ENCODE peak calls at places on chromosome 5, in six cellular contexts. U, V, I, G, Y and C are unnamed samples. For H3K4me1, the result is how much of the 10 kb centered on the place peaks cover.

GRCh38 chr5:78621269-78621871 is 27.2 kb downstream of the LHFPL2 start:
- DNase-seq in U (no peak), V (no peak), I (no peak), G (no peak), Y (no peak), C (no peak)

GRCh38 chr5:74767579-74767913 is 497 bp downstream of the NSA2 start:
- DNase-seq in U (no peak), V (peak), I (peak), G (no peak), Y (no peak), C (no peak)

GRCh38 chr5:34758514-34758913 is 80.5 kb upstream of the TTC23L start:
- DNase-seq in U (no peak), V (no peak), I (no peak), G (no peak), Y (no peak), C (no peak)

GRCh38 chr5:57988808-57989207 is 471.1 kb downstream of the PLK2 start:
- DNase-seq in U (no peak), V (no peak), I (no peak), G (no peak), Y (no peak), C (no peak)

GRCh38 chr5:161544350-161544765 is 2.2 kb downstream of the GABRB2 start:
- DNase-seq in U (no peak), V (peak), I (peak), G (no peak), Y (no peak), C (no peak)

GRCh38 chr5:142825378-142826089 is 55.4 kb downstream of the ARHGAP26 start:
- DNase-seq in U (no peak), V (no peak), I (no peak), G (no peak), Y (no peak), C (no peak)

GRCh38 chr5:43401827-43402226 is 10.4 kb downstream of the CCL28 start:
- DNase-seq in U (no peak), V (no peak), I (no peak), G (no peak), Y (peak), C (no peak)

GRCh38 chr5:97658116-97658900 is 475.3 kb upstream of the RIOK2 start:
- DNase-seq in U (no peak), V (no peak), I (no peak), G (no peak), Y (no peak), C (no peak)

GRCh38 chr5:109987970-109988369 is 298.2 kb downstream of the MAN2A1 start:
- DNase-seq in U (no peak), V (no peak), I (no peak), G (no peak), Y (no peak), C (no peak)

GRCh38 chr5:65924366-65925093 is 1.8 kb upstream of the ERBIN start:
- DNase-seq in U (no peak), V (no peak), I (no peak), G (no peak), Y (no peak), C (no peak)

GRCh38 chr5:137152616-137153015 is 346.5 kb downstream of the SPOCK1 start:
- DNase-seq in U (no peak), V (no peak), I (no peak), G (no peak), Y (no peak), C (no peak)

GRCh38 chr5:146426853-146427618 is 20.1 kb upstream of the TCERG1 start:
- DNase-seq in U (no peak), V (no peak), I (peak), G (no peak), Y (no peak), C (no peak)

GRCh38 chr5:138639326-138639725 is 64.1 kb upstream of the HSPA9 start:
- DNase-seq in U (no peak), V (no peak), I (no peak), G (no peak), Y (no peak), C (no peak)

GRCh38 chr5:160649304-160649703 is 202.7 kb downstream of the ATP10B start:
- DNase-seq in U (no peak), V (no peak), I (no peak), G (peak), Y (no peak), C (no peak)

GRCh38 chr5:107604990-107605389 is 65.7 kb downstream of the EFNA5 start:
- DNase-seq in U (no peak), V (no peak), I (no peak), G (no peak), Y (no peak), C (no peak)

GRCh38 chr5:173051746-173052145 is 4.4 kb upstream of the CREBRF start:
- DNase-seq in U (no peak), V (no peak), I (no peak), G (no peak), Y (no peak), C (no peak)

GRCh38 chr5:122473138-122473843 is 161.3 kb downstream of the SNCAIP start:
- DNase-seq in U (no peak), V (no peak), I (no peak), G (no peak), Y (no peak), C (no peak)

GRCh38 chr5:14199902-14200301 is 56.8 kb downstream of the TRIO start:
- DNase-seq in U (peak), V (no peak), I (no peak), G (no peak), Y (no peak), C (no peak)

GRCh38 chr5:155822177-155822576 is 504.8 kb upstream of the SGCD start:
- DNase-seq in U (no peak), V (no peak), I (peak), G (no peak), Y (no peak), C (no peak)

GRCh38 chr5:107396351-107396690 is 274.4 kb downstream of the EFNA5 start:
- DNase-seq in U (no peak), V (no peak), I (no peak), G (no peak), Y (no peak), C (no peak)

GRCh38 chr5:157130933-157131332 is 11.7 kb downstream of the MED7 start:
- DNase-seq in U (no peak), V (no peak), I (peak), G (no peak), Y (no peak), C (no peak)

GRCh38 chr5:17154211-17154996 is 63.0 kb upstream of the BASP1 start:
- DNase-seq in U (no peak), V (no peak), I (no peak), G (no peak), Y (no peak), C (no peak)

GRCh38 chr5:162929104-162929503 is 508.3 kb upstream of the CCNG1 start:
- DNase-seq in U (no peak), V (no peak), I (no peak), G (no peak), Y (no peak), C (no peak)

GRCh38 chr5:93092349-93093105 is 488.5 kb downstream of the NR2F1-AS1 start:
- DNase-seq in U (no peak), V (no peak), I (no peak), G (no peak), Y (no peak), C (no peak)

GRCh38 chr5:81151546-81151945 is 81.6 kb upstream of the CKMT2 start:
- DNase-seq in U (no peak), V (no peak), I (no peak), G (no peak), Y (peak), C (no peak)

GRCh38 chr5:169670769-169671525 is 33.9 kb downstream of the DOCK2 start:
- DNase-seq in U (no peak), V (no peak), I (no peak), G (no peak), Y (no peak), C (no peak)

GRCh38 chr5:115179068-115179958 is 9.6 kb upstream of the TRIM36 start:
- DNase-seq in U (no peak), V (no peak), I (peak), G (no peak), Y (no peak), C (no peak)

GRCh38 chr5:104913840-104914239 is 1351.3 kb upstream of the NUDT12 start:
- DNase-seq in U (no peak), V (no peak), I (no peak), G (no peak), Y (no peak), C (no peak)

GRCh38 chr5:4584982-4585381 is 555.1 kb upstream of the ADAMTS16 start:
- DNase-seq in U (no peak), V (no peak), I (no peak), G (no peak), Y (no peak), C (no peak)

GRCh38 chr5:57416246-57416996 is 66.2 kb downstream of the ACTBL2 start:
- DNase-seq in U (no peak), V (no peak), I (peak), G (no peak), Y (no peak), C (no peak)

GRCh38 chr5:77770293-77771005 is 5.7 kb downstream of the TBCA start:
- DNase-seq in U (no peak), V (no peak), I (no peak), G (no peak), Y (no peak), C (no peak)

GRCh38 chr5:177493795-177494355 is 3.5 kb downstream of the PDLIM7 start:
- DNase-seq in U (no peak), V (no peak), I (no peak), G (no peak), Y (no peak), C (no peak)

GRCh38 chr5:43369651-43370050 is 42.5 kb downstream of the CCL28 start:
- DNase-seq in U (no peak), V (no peak), I (no peak), G (no peak), Y (peak), C (no peak)

GRCh38 chr5:82182662-82183061 is 95.5 kb downstream of the RPS23 start:
- DNase-seq in U (no peak), V (no peak), I (no peak), G (no peak), Y (no peak), C (no peak)

GRCh38 chr5:158573829-158574228 is 525.9 kb downstream of the EBF1 start:
- DNase-seq in U (no peak), V (no peak), I (no peak), G (no peak), Y (no peak), C (no peak)

GRCh38 chr5:60652206-60652605 is 47.8 kb downstream of the DEPDC1B start:
- DNase-seq in U (no peak), V (no peak), I (no peak), G (no peak), Y (no peak), C (no peak)

GRCh38 chr5:21802869-21803490 is 1050.2 kb downstream of the CDH12 start:
- DNase-seq in U (no peak), V (no peak), I (peak), G (no peak), Y (no peak), C (no peak)

DNA sequence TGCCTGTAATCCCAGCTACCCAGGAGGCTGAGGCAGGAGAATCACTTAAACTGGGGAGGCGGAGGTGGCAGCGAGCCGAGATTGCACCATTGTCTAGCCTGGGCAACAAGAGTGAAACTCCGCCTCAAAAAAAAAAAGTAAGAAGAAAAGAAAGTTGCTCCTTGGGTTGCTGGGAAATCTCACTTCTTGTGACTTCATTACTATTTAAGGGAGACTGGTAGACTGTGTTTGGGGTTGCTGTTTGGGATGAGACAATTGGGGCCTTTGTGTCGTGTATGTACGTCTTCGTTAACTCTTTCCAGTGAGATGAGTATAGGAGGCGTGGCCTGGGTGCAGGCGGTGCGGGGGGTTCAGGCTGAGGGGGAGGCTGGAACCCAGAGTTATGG is 11.6 kb downstream of the NDST1 start:
- DNase-seq in U (no peak), V (no peak), I (no peak), G (no peak), Y (no peak), C (no peak)
- H3K4me1 ChIP-seq in U (half or more), V (under half), I (under half), G (under half), Y (half or more), C (under half)

GRCh38 chr5:1497271-1497777 is 26.4 kb downstream of the LPCAT1 start:
- DNase-seq in U (no peak), V (no peak), I (no peak), G (no peak), Y (no peak), C (no peak)

GRCh38 chr5:1493941-1494340 is 29.8 kb downstream of the LPCAT1 start:
- DNase-seq in U (no peak), V (no peak), I (no peak), G (no peak), Y (no peak), C (no peak)

GRCh38 chr5:1493413-1493812 is 30.3 kb downstream of the LPCAT1 start:
- DNase-seq in U (no peak), V (no peak), I (no peak), G (no peak), Y (no peak), C (no peak)

GRCh38 chr5:1494780-1495524 is 28.8 kb downstream of the LPCAT1 start:
- DNase-seq in U (no peak), V (no peak), I (no peak), G (no peak), Y (no peak), C (no peak)

GRCh38 chr5:1495525-1495897 is 28.2 kb downstream of the LPCAT1 start:
- DNase-seq in U (no peak), V (no peak), I (no peak), G (no peak), Y (no peak), C (no peak)
- H3K4me3 ChIP-seq in U (no peak), V (no peak), I (no peak), G (no peak), Y (no peak), C (no peak)

DNA sequence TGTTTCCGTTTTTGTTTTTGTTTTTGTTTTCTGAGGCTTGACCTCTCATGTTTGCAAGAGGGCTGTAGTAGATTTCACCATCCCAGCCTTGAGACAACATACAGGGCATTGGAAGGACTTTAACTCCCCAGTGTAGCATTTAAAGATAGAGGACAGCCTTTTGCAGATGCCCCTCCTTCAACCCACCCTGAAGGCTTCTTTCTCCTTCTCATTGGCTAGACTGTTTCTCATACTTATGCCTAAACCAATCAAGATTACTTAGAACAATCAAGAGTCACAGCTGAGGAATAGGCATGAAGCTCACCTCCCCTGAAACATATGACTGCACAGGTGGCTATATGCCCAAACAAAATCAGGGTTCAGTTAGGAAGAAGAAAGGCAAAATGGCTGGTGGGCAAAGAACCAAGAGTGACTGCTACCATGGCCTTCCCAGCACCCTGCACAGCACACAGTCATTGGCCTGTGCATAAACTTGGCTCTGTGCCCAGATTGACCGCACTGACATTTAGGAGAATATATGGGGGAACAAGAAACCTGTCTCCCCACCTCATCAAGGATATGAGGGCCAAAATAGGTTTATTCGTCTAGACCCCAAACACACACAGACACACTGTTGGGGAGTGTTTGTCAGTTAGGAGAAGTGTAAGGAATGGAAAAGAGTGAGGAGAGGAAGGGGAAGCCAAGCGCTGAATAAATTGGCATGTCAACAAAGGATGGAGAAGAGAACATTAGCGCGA is 137.2 kb upstream of the RANBP3L start:
- DNase-seq in U (no peak), V (no peak), I (no peak), G (no peak), Y (no peak), C (no peak)
- H3K4me1 ChIP-seq in U (under half), V (under half), I (under half), G (under half), Y (under half), C (under half)

GRCh38 chr5:525164-525761 is 1.0 kb upstream of the SLC9A3 start:
- DNase-seq in U (no peak), V (peak), I (no peak), G (no peak), Y (no peak), C (no peak)
- H3K4me3 ChIP-seq in U (no peak), V (no peak), I (no peak), G (no peak), Y (no peak), C (peak)

DNA sequence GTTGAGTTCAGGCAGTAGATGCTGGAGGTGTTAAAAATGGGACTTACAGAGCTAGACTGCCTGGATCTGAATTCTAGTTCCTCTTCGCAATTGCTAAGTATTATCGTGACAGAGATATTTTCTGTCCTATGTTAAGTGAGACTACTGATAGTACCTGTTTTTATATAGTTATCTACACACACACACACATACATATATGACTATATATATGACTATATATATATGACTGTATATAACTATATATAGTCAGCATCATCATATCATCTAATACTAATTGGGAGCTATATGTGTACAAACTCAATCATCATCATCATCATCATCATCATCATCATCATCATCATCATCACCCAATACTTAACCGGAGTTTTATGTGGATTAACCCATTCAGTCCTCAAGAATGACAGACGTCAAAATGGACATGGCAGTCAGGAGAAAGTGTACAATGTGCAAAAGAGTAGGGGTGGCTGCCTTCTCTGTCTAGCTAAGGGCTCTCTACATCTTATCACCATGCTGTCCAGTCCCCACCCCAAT is 7.3 kb downstream of the PIK3R1 start:
- DNase-seq in U (no peak), V (no peak), I (no peak), G (no peak), Y (no peak), C (no peak)
- H3K4me1 ChIP-seq in U (half or more), V (half or more), I (under half), G (under half), Y (half or more), C (under half)

GRCh38 chr5:123875444-123876264 is 363.7 kb downstream of the CSNK1G3 start:
- DNase-seq in U (no peak), V (no peak), I (peak), G (peak), Y (no peak), C (no peak)
- H3K4me3 ChIP-seq in U (peak), V (no peak), I (no peak), G (no peak), Y (no peak), C (no peak)

GRCh38 chr5:67193479-67193878 is 3.1 kb downstream of the CD180 start:
- DNase-seq in U (no peak), V (no peak), I (no peak), G (no peak), Y (no peak), C (no peak)
- H3K4me1 ChIP-seq in U (under half), V (under half), I (under half), G (under half), Y (under half), C (under half)

DNA sequence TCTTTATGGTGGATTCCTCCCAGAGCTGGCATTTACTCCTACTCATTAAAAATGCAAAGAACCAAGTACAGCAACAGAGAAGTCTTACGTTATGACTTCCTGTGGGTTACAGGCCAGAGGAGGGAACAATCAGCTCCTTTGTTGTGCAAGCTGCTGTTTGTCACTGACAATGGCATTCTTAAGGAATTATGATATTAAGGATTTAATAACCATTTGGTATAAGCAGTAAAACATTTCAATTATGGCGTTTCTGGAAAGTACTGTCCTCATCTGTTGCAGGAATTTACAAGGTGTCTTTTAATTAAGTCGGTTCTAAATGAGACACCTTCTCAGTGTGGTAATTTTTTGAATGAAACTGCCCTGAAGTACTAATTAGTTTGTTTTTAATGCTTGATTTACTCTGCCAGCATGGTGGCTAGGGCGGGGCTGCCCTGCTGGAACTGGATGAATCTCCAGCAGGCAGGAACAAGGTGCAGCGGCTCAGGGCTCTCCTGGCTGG is 49.1 kb upstream of the VDAC1 start:
- DNase-seq in U (no peak), V (no peak), I (no peak), G (no peak), Y (no peak), C (no peak)
- H3K4me3 ChIP-seq in U (no peak), V (no peak), I (no peak), G (no peak), Y (no peak), C (no peak)